ENCODE peak calls at places on chromosomes 3 and 15, in six cellular contexts. H, O, Y, Z, F and B are unnamed samples.

GRCh38 chr3:182794455-182794773 is 1.1 kb downstream of the ATP11B start:
- DNase-seq in H (no peak), O (no peak), Y (no peak), Z (no peak), F (no peak), B (no peak)

GRCh38 chr3:188439080-188439479 is 285.1 kb downstream of the LPP start:
- DNase-seq in H (no peak), O (peak), Y (no peak), Z (no peak), F (peak), B (no peak)

GRCh38 chr15:36671017-36671416 is 91.6 kb downstream of the CDIN1 start:
- DNase-seq in H (no peak), O (no peak), Y (no peak), Z (no peak), F (no peak), B (no peak)

GRCh38 chr15:40313531-40314398 is 6.0 kb upstream of the PLCB2 start:
- DNase-seq in H (no peak), O (peak), Y (no peak), Z (peak), F (peak), B (no peak)

GRCh38 chr3:124861041-124861440 is 26.1 kb downstream of the ITGB5 start:
- DNase-seq in H (no peak), O (no peak), Y (no peak), Z (no peak), F (no peak), B (no peak)

GRCh38 chr3:19547665-19548464 is 386.2 kb downstream of the EFHB start:
- DNase-seq in H (no peak), O (no peak), Y (no peak), Z (no peak), F (no peak), B (no peak)

GRCh38 chr3:149586871-149587270 is 71.0 kb downstream of the WWTR1 start:
- DNase-seq in H (no peak), O (no peak), Y (no peak), Z (no peak), F (peak), B (no peak)

GRCh38 chr3:46899151-46900006 is 21.9 kb downstream of the PTH1R start:
- DNase-seq in H (no peak), O (no peak), Y (no peak), Z (no peak), F (no peak), B (no peak)

GRCh38 chr15:90665288-90666134 is 51.6 kb upstream of the BLM start:
- DNase-seq in H (no peak), O (peak), Y (peak), Z (no peak), F (peak), B (no peak)

GRCh38 chr3:52839892-52840545 is 5.2 kb upstream of the MUSTN1 start:
- DNase-seq in H (no peak), O (no peak), Y (no peak), Z (no peak), F (no peak), B (no peak)

GRCh38 chr3:151816091-151816604 is 2.2 kb downstream of the AADAC start:
- DNase-seq in H (peak), O (no peak), Y (no peak), Z (no peak), F (peak), B (peak)

GRCh38 chr3:22713936-22714335 is 489.2 kb upstream of the UBE2E2 start:
- DNase-seq in H (peak), O (peak), Y (no peak), Z (no peak), F (peak), B (peak)

GRCh38 chr3:11379238-11379823 is 107.1 kb downstream of the ATG7 start:
- DNase-seq in H (peak), O (peak), Y (peak), Z (no peak), F (peak), B (peak)

GRCh38 chr3:172836390-172836997 is 86.0 kb downstream of the ECT2 start:
- DNase-seq in H (peak), O (peak), Y (no peak), Z (no peak), F (peak), B (peak)

GRCh38 chr3:187802928-187803259 is 57.6 kb upstream of the BCL6 start:
- DNase-seq in H (no peak), O (no peak), Y (peak), Z (no peak), F (no peak), B (no peak)

GRCh38 chr3:55661141-55661540 is 174.0 kb upstream of the WNT5A start:
- DNase-seq in H (no peak), O (no peak), Y (peak), Z (no peak), F (no peak), B (no peak)

GRCh38 chr15:36590838-36591237 is 11.4 kb downstream of the CDIN1 start:
- DNase-seq in H (no peak), O (no peak), Y (no peak), Z (no peak), F (peak), B (no peak)

GRCh38 chr3:171354706-171355582 is 105.3 kb downstream of the TNIK start:
- DNase-seq in H (no peak), O (no peak), Y (no peak), Z (no peak), F (no peak), B (no peak)

GRCh38 chr3:59386165-59386564 is 336.3 kb upstream of the CFAP20DC start:
- DNase-seq in H (no peak), O (peak), Y (peak), Z (no peak), F (no peak), B (no peak)

GRCh38 chr3:10334461-10334860 is 13.5 kb upstream of the SEC13 start:
- DNase-seq in H (peak), O (no peak), Y (no peak), Z (no peak), F (peak), B (peak)

GRCh38 chr3:193816656-193817311 is 223.8 kb downstream of the OPA1 start:
- DNase-seq in H (no peak), O (no peak), Y (no peak), Z (peak), F (peak), B (no peak)

GRCh38 chr3:127630811-127631714 is 2.1 kb downstream of the PODXL2 start:
- DNase-seq in H (no peak), O (no peak), Y (no peak), Z (peak), F (no peak), B (no peak)

GRCh38 chr15:29747837-29748417 is 74.3 kb downstream of the TJP1 start:
- DNase-seq in H (no peak), O (peak), Y (no peak), Z (no peak), F (peak), B (no peak)

GRCh38 chr3:53789459-53789858 is 56.8 kb downstream of the CHDH start:
- DNase-seq in H (no peak), O (no peak), Y (no peak), Z (no peak), F (no peak), B (no peak)

GRCh38 chr3:17473761-17474160 is 268.7 kb downstream of the TBC1D5 start:
- DNase-seq in H (no peak), O (no peak), Y (no peak), Z (no peak), F (peak), B (no peak)

GRCh38 chr15:74202461-74203401 is at the start of gene STRA6:
- DNase-seq in H (no peak), O (no peak), Y (no peak), Z (peak), F (peak), B (no peak)

GRCh38 chr3:104598848-104599501 is 767.7 kb upstream of the ALCAM start:
- DNase-seq in H (no peak), O (no peak), Y (no peak), Z (peak), F (no peak), B (no peak)

GRCh38 chr15:39495871-39496459 is 84.9 kb upstream of the THBS1 start:
- DNase-seq in H (no peak), O (no peak), Y (no peak), Z (no peak), F (peak), B (no peak)

GRCh38 chr3:127791221-127791913 is 30.9 kb downstream of the MGLL start:
- DNase-seq in H (no peak), O (peak), Y (peak), Z (peak), F (peak), B (no peak)

GRCh38 chr15:40306908-40307307 is 827 bp downstream of the PLCB2 start:
- DNase-seq in H (no peak), O (peak), Y (no peak), Z (no peak), F (no peak), B (no peak)

GRCh38 chr3:170811515-170811914 is 58.5 kb downstream of the RPL22L1 start:
- DNase-seq in H (no peak), O (no peak), Y (no peak), Z (no peak), F (peak), B (no peak)

GRCh38 chr3:138438896-138439295 is 4.5 kb downstream of the ESYT3 start:
- DNase-seq in H (no peak), O (no peak), Y (no peak), Z (no peak), F (peak), B (no peak)

GRCh38 chr3:159685801-159686200 is 302.8 kb upstream of the IL12A start:
- DNase-seq in H (no peak), O (no peak), Y (no peak), Z (no peak), F (no peak), B (no peak)

GRCh38 chr3:880371-880770 is 212.5 kb upstream of the CNTN6 start:
- DNase-seq in H (no peak), O (no peak), Y (no peak), Z (no peak), F (no peak), B (no peak)